ENCODE peak calls at places on chromosomes 6 and 20, in five cellular contexts. One of them, this sample, is unnamed.

GRCh38 chr6:84575264-84575663 is 189.1 kb downstream of the TBX18 start:
- DNase-seq in ascending aorta: no peak
- DNase-seq in AG04450: no peak
- DNase-seq in right lobe of liver: no peak
- DNase-seq in heart left ventricle: no peak
- DNase-seq in this sample: no peak

GRCh38 chr6:39568896-39569295 is 156.3 kb downstream of the KIF6 start:
- DNase-seq in ascending aorta: no peak
- DNase-seq in AG04450: no peak
- DNase-seq in heart left ventricle: no peak
- DNase-seq in right lobe of liver: no peak
- DNase-seq in this sample: no peak

GRCh38 chr6:136034422-136034821 is 182.9 kb downstream of the PDE7B start:
- DNase-seq in heart left ventricle: no peak
- DNase-seq in right lobe of liver: no peak
- DNase-seq in AG04450: no peak
- DNase-seq in ascending aorta: no peak
- DNase-seq in this sample: no peak

GRCh38 chr6:2790588-2790987 is 25.4 kb downstream of the WRNIP1 start:
- DNase-seq in ascending aorta: peak; percentile 85
- DNase-seq in right lobe of liver: no peak
- DNase-seq in AG04450: peak; percentile 46
- DNase-seq in heart left ventricle: no peak
- DNase-seq in this sample: no peak

GRCh38 chr20:38935967-38936407 is 9.8 kb downstream of the FAM83D start:
- DNase-seq in ascending aorta: no peak
- DNase-seq in right lobe of liver: no peak
- DNase-seq in heart left ventricle: no peak
- DNase-seq in AG04450: no peak
- DNase-seq in this sample: no peak

GRCh38 chr20:56998438-56998837 is 268.0 kb downstream of the BMP7 start:
- DNase-seq in ascending aorta: no peak
- DNase-seq in right lobe of liver: no peak
- DNase-seq in heart left ventricle: no peak
- DNase-seq in AG04450: no peak
- DNase-seq in this sample: no peak

GRCh38 chr6:32255212-32256153 is 31.6 kb upstream of the NOTCH4 start:
- DNase-seq in right lobe of liver: no peak
- DNase-seq in heart left ventricle: peak; percentile 66
- DNase-seq in AG04450: peak; percentile 81
- DNase-seq in ascending aorta: peak; percentile 86
- DNase-seq in this sample: no peak

GRCh38 chr6:138989098-138989983 is 1.3 kb upstream of the REPS1 start:
- DNase-seq in right lobe of liver: no peak
- DNase-seq in ascending aorta: no peak
- DNase-seq in AG04450: no peak
- DNase-seq in heart left ventricle: no peak
- DNase-seq in this sample: no peak

GRCh38 chr6:138824482-138825134 is 28.7 kb downstream of the ECT2L start:
- DNase-seq in right lobe of liver: no peak
- DNase-seq in AG04450: no peak
- DNase-seq in ascending aorta: no peak
- DNase-seq in heart left ventricle: no peak
- DNase-seq in this sample: no peak

GRCh38 chr20:37745553-37745952 is 51.7 kb downstream of the CTNNBL1 start:
- DNase-seq in right lobe of liver: no peak
- DNase-seq in AG04450: no peak
- DNase-seq in heart left ventricle: no peak
- DNase-seq in ascending aorta: no peak
- DNase-seq in this sample: no peak

GRCh38 chr6:10589429-10589727 is 68.2 kb downstream of the GCNT2 start:
- DNase-seq in right lobe of liver: no peak
- DNase-seq in heart left ventricle: no peak
- DNase-seq in ascending aorta: no peak
- DNase-seq in AG04450: no peak
- DNase-seq in this sample: no peak

GRCh38 chr6:106764353-106764980 is 135.1 kb downstream of the QRSL1 start:
- DNase-seq in heart left ventricle: no peak
- DNase-seq in ascending aorta: no peak
- DNase-seq in right lobe of liver: no peak
- DNase-seq in AG04450: no peak
- DNase-seq in this sample: no peak

GRCh38 chr6:56255370-56255769 is 8.0 kb upstream of the COL21A1 start:
- DNase-seq in ascending aorta: peak; percentile 63
- DNase-seq in AG04450: no peak
- DNase-seq in right lobe of liver: no peak
- DNase-seq in heart left ventricle: no peak
- DNase-seq in this sample: no peak

GRCh38 chr6:56311086-56311485 is 63.7 kb upstream of the COL21A1 start:
- DNase-seq in heart left ventricle: no peak
- DNase-seq in right lobe of liver: no peak
- DNase-seq in ascending aorta: no peak
- DNase-seq in AG04450: no peak
- DNase-seq in this sample: no peak

GRCh38 chr6:1318036-1318435 is 6.1 kb downstream of the FOXQ1 start:
- DNase-seq in AG04450: no peak
- DNase-seq in ascending aorta: no peak
- DNase-seq in right lobe of liver: no peak
- DNase-seq in heart left ventricle: no peak
- DNase-seq in this sample: no peak

GRCh38 chr20:44717986-44718385 is 2.8 kb downstream of the CCN5 start:
- DNase-seq in heart left ventricle: no peak
- DNase-seq in ascending aorta: no peak
- DNase-seq in AG04450: no peak
- DNase-seq in right lobe of liver: no peak
- DNase-seq in this sample: peak; percentile 70

GRCh38 chr20:17809714-17810631 is 110.2 kb downstream of the BANF2 start:
- DNase-seq in AG04450: peak; percentile 66
- DNase-seq in right lobe of liver: peak; percentile 71
- DNase-seq in heart left ventricle: no peak
- DNase-seq in ascending aorta: no peak
- DNase-seq in this sample: no peak

GRCh38 chr20:57080796-57081195 is 185.6 kb downstream of the BMP7 start:
- DNase-seq in AG04450: no peak
- DNase-seq in ascending aorta: no peak
- DNase-seq in right lobe of liver: no peak
- DNase-seq in heart left ventricle: no peak
- DNase-seq in this sample: no peak

GRCh38 chr6:36822506-36823269 is 16.6 kb downstream of the CPNE5 start:
- DNase-seq in AG04450: no peak
- DNase-seq in right lobe of liver: no peak
- DNase-seq in heart left ventricle: no peak
- DNase-seq in ascending aorta: no peak
- DNase-seq in this sample: no peak

GRCh38 chr6:31525932-31526591 is 2.7 kb upstream of the MCCD1 start:
- DNase-seq in ascending aorta: peak; percentile 48
- DNase-seq in AG04450: no peak
- DNase-seq in right lobe of liver: no peak
- DNase-seq in heart left ventricle: no peak
- DNase-seq in this sample: no peak

GRCh38 chr6:42292002-42292735 is 74.5 kb upstream of the MRPS10 start:
- DNase-seq in ascending aorta: no peak
- DNase-seq in AG04450: no peak
- DNase-seq in heart left ventricle: no peak
- DNase-seq in right lobe of liver: no peak
- DNase-seq in this sample: no peak

GRCh38 chr20:25247100-25247665 is 702 bp upstream of the PYGB start:
- DNase-seq in ascending aorta: peak; percentile 85
- DNase-seq in heart left ventricle: peak; percentile 87
- DNase-seq in AG04450: no peak
- DNase-seq in right lobe of liver: peak; percentile 69
- DNase-seq in this sample: no peak

GRCh38 chr6:44177691-44178423 is 19.2 kb downstream of the CAPN11 start:
- DNase-seq in AG04450: peak; percentile 20
- DNase-seq in ascending aorta: peak; percentile 92
- DNase-seq in heart left ventricle: peak; percentile 85
- DNase-seq in right lobe of liver: peak; percentile 61
- DNase-seq in this sample: peak; percentile 91

GRCh38 chr6:7183707-7184106 is 75.9 kb downstream of the RREB1 start:
- DNase-seq in AG04450: no peak
- DNase-seq in heart left ventricle: no peak
- DNase-seq in ascending aorta: no peak
- DNase-seq in right lobe of liver: no peak
- DNase-seq in this sample: no peak

GRCh38 chr20:64131406-64131805 is 24.0 kb upstream of the NPBWR2 start:
- DNase-seq in heart left ventricle: no peak
- DNase-seq in right lobe of liver: peak; percentile 47
- DNase-seq in AG04450: no peak
- DNase-seq in ascending aorta: peak; percentile 34
- DNase-seq in this sample: no peak

GRCh38 chr20:40958598-40958997 is 70.0 kb upstream of the TOP1 start:
- DNase-seq in heart left ventricle: no peak
- DNase-seq in ascending aorta: peak; percentile 33
- DNase-seq in AG04450: no peak
- DNase-seq in right lobe of liver: no peak
- DNase-seq in this sample: no peak

GRCh38 chr20:40956503-40956902 is 72.1 kb upstream of the TOP1 start:
- DNase-seq in AG04450: no peak
- DNase-seq in ascending aorta: no peak
- DNase-seq in heart left ventricle: no peak
- DNase-seq in right lobe of liver: no peak
- DNase-seq in this sample: no peak

GRCh38 chr20:40959325-40960092 is 69.1 kb upstream of the TOP1 start:
- DNase-seq in AG04450: no peak
- DNase-seq in heart left ventricle: no peak
- DNase-seq in right lobe of liver: no peak
- DNase-seq in ascending aorta: peak; percentile 50
- DNase-seq in this sample: no peak

GRCh38 chr20:40955326-40955725 is 73.3 kb upstream of the TOP1 start:
- DNase-seq in heart left ventricle: no peak
- DNase-seq in ascending aorta: no peak
- DNase-seq in right lobe of liver: no peak
- DNase-seq in AG04450: no peak
- DNase-seq in this sample: no peak

GRCh38 chr20:40956926-40957760 is 71.5 kb upstream of the TOP1 start:
- DNase-seq in heart left ventricle: no peak
- DNase-seq in ascending aorta: no peak
- DNase-seq in right lobe of liver: no peak
- DNase-seq in AG04450: no peak
- DNase-seq in this sample: no peak
- H3K27ac ChIP-seq in heart left ventricle: no peak overlapping the region
- H3K27ac ChIP-seq in ascending aorta: no peak overlapping the region
- H3K27ac ChIP-seq in right lobe of liver: no peak overlapping the region
- H3K27ac ChIP-seq in AG04450: no peak overlapping the region
- H3K27ac ChIP-seq in this sample: no peak overlapping the region

GRCh38 chr6:142002825-142003405 is 129.8 kb upstream of the GJE1 start:
- DNase-seq in ascending aorta: no peak
- DNase-seq in right lobe of liver: no peak
- DNase-seq in heart left ventricle: no peak
- DNase-seq in AG04450: no peak
- DNase-seq in this sample: no peak

GRCh38 chr6:142008016-142008735 is 124.5 kb upstream of the GJE1 start:
- DNase-seq in heart left ventricle: no peak
- DNase-seq in AG04450: no peak
- DNase-seq in right lobe of liver: no peak
- DNase-seq in ascending aorta: no peak
- DNase-seq in this sample: no peak

GRCh38 chr6:142008776-142009175 is 123.9 kb upstream of the GJE1 start:
- DNase-seq in AG04450: no peak
- DNase-seq in right lobe of liver: no peak
- DNase-seq in ascending aorta: no peak
- DNase-seq in heart left ventricle: no peak
- DNase-seq in this sample: no peak

GRCh38 chr6:142009647-142010046 is 123.1 kb upstream of the GJE1 start:
- DNase-seq in heart left ventricle: no peak
- DNase-seq in right lobe of liver: no peak
- DNase-seq in ascending aorta: no peak
- DNase-seq in AG04450: peak; percentile 46
- DNase-seq in this sample: no peak

DNA sequence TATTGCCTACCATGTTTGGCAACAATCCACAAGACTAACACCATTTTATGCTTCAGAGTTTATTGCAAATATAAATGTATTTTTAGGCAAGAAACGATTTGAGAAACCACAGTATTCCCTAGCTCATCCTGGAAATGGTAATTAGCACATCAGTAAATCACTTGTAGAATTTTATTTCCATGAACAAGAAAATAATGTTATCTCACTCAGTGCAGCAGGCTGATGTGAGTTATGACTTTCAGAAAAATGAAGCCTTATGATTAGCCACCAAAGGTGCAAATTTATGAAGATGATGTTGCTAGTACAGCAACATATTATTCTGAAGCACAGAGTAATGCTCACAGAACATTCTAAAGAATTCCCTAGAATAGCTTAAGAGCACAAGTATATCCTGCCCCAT is 127.7 kb upstream of the GJE1 start:
- DNase-seq in ascending aorta: no peak
- DNase-seq in AG04450: no peak
- DNase-seq in right lobe of liver: no peak
- DNase-seq in heart left ventricle: no peak
- DNase-seq in this sample: no peak
- TF ChIP-seq CTCF in ascending aorta: no peak
- TF ChIP-seq CTCF in AG04450: no peak
- TF ChIP-seq CTCF in right lobe of liver: no peak
- TF ChIP-seq CTCF in heart left ventricle: no peak
- TF ChIP-seq CTCF in this sample: no peak

GRCh38 chr20:12229891-12230290 is 312.2 kb downstream of the BTBD3 start:
- DNase-seq in ascending aorta: no peak
- DNase-seq in heart left ventricle: no peak
- DNase-seq in AG04450: no peak
- DNase-seq in right lobe of liver: no peak
- DNase-seq in this sample: no peak
- H3K27ac ChIP-seq in ascending aorta: no peak overlapping the region
- H3K27ac ChIP-seq in heart left ventricle: no peak overlapping the region
- H3K27ac ChIP-seq in AG04450: no peak overlapping the region
- H3K27ac ChIP-seq in right lobe of liver: no peak overlapping the region
- H3K27ac ChIP-seq in this sample: no peak overlapping the region

GRCh38 chr6:79544299-79544927 is 7.2 kb upstream of the LCA5 start:
- DNase-seq in heart left ventricle: no peak
- DNase-seq in AG04450: no peak
- DNase-seq in right lobe of liver: no peak
- DNase-seq in ascending aorta: no peak
- DNase-seq in this sample: no peak

GRCh38 chr6:79544939-79545450 is 7.8 kb upstream of the LCA5 start:
- DNase-seq in right lobe of liver: no peak
- DNase-seq in AG04450: peak; percentile 94
- DNase-seq in heart left ventricle: peak; percentile 70
- DNase-seq in ascending aorta: peak; percentile 88
- DNase-seq in this sample: peak; percentile 87

GRCh38 chr6:79546186-79546585 is 9.0 kb upstream of the LCA5 start:
- DNase-seq in right lobe of liver: no peak
- DNase-seq in AG04450: no peak
- DNase-seq in ascending aorta: no peak
- DNase-seq in heart left ventricle: no peak
- DNase-seq in this sample: no peak

GRCh38 chr6:79543886-79544285 is 6.7 kb upstream of the LCA5 start:
- DNase-seq in right lobe of liver: no peak
- DNase-seq in ascending aorta: no peak
- DNase-seq in AG04450: no peak
- DNase-seq in heart left ventricle: no peak
- DNase-seq in this sample: no peak

DNA sequence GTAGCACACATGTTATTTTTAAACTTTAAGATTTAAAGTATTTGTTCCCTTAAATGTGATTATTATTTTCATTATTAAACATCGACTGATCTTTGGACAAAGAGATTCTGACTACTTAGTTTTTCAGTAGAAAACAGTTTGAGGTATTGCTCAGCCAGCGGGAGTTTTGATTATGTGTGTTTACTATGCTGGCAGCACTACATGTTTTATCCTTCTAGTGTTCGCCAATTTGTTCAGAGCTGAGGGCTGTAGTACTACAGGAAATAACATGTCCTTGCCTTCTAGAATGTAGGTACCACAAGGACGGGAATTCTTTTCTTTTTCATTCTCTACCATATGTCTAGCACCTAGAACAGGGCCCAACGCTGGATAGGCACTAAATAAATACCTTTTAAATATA is 11.1 kb upstream of the LCA5 start:
- DNase-seq in heart left ventricle: no peak
- DNase-seq in right lobe of liver: no peak
- DNase-seq in AG04450: no peak
- DNase-seq in ascending aorta: no peak
- DNase-seq in this sample: no peak
- TF ChIP-seq CTCF in heart left ventricle: no peak
- TF ChIP-seq CTCF in right lobe of liver: no peak
- TF ChIP-seq CTCF in AG04450: no peak
- TF ChIP-seq CTCF in ascending aorta: no peak
- TF ChIP-seq CTCF in this sample: no peak